ENCODE peak calls at places on chromosomes 2 and 18, in four cellular contexts. A, I, T and Z are unnamed samples.

GRCh38 chr2:86194751-86195054 is 559 bp downstream of the IMMT start:
- DNase-seq in A (no peak), I (no peak), T (no peak), Z (no peak)

GRCh38 chr2:68745006-68745405 is 10.4 kb downstream of the ARHGAP25 start:
- DNase-seq in A (no peak), I (no peak), T (no peak), Z (peak; percentile 26)

GRCh38 chr2:44638649-44639048 is 276.9 kb downstream of the CAMKMT start:
- DNase-seq in A (no peak), I (peak; percentile 8), T (no peak), Z (no peak)

GRCh38 chr2:144239726-144240125 is 280.2 kb downstream of the ZEB2 start:
- DNase-seq in A (no peak), I (no peak), T (no peak), Z (no peak)

GRCh38 chr2:98487806-98488189 is 43.1 kb downstream of the INPP4A start:
- DNase-seq in A (peak; percentile 20), I (no peak), T (no peak), Z (peak; percentile 93)

GRCh38 chr2:23658466-23658942 is 268.4 kb downstream of the ATAD2B start:
- DNase-seq in A (no peak), I (peak; percentile 60), T (no peak), Z (peak; percentile 16)

GRCh38 chr18:36756262-36756661 is 72.5 kb downstream of the TPGS2 start:
- DNase-seq in A (no peak), I (no peak), T (peak; percentile 62), Z (no peak)

GRCh38 chr2:216570357-216570756 is 62.9 kb upstream of the IGFBP2 start:
- DNase-seq in A (no peak), I (no peak), T (no peak), Z (no peak)

GRCh38 chr2:14297340-14297739 is 335.2 kb upstream of the LRATD1 start:
- DNase-seq in A (no peak), I (no peak), T (no peak), Z (no peak)

GRCh38 chr2:241882090-241882625 is 12.6 kb downstream of the RTP5 start:
- DNase-seq in A (no peak), I (peak; percentile 38), T (no peak), Z (peak; percentile 68)

GRCh38 chr2:68250196-68250595 is 2.1 kb downstream of the PPP3R1 start:
- DNase-seq in A (no peak), I (no peak), T (no peak), Z (no peak)

GRCh38 chr2:27086722-27087446 is at the start of gene KHK:
- DNase-seq in A (no peak), I (peak; percentile 58), T (no peak), Z (no peak)

GRCh38 chr2:74894261-74895030 is 60.5 kb downstream of the HK2 start:
- DNase-seq in A (no peak), I (no peak), T (peak; percentile 42), Z (no peak)

GRCh38 chr2:54416166-54416798 is 39.8 kb upstream of the SPTBN1 start:
- DNase-seq in A (no peak), I (no peak), T (no peak), Z (no peak)

GRCh38 chr2:111656436-111656835 is 227.6 kb downstream of the ANAPC1 start:
- DNase-seq in A (no peak), I (no peak), T (no peak), Z (no peak)

GRCh38 chr2:149329470-149330126 is 789 bp upstream of the LYPD6 start:
- DNase-seq in A (no peak), I (peak; percentile 64), T (peak; percentile 12), Z (peak; percentile 41)

GRCh38 chr2:197414515-197414914 is 20.3 kb downstream of the SF3B1 start:
- DNase-seq in A (no peak), I (no peak), T (no peak), Z (no peak)

GRCh38 chr2:96509114-96509846 is 4.1 kb upstream of the NEURL3 start:
- DNase-seq in A (no peak), I (peak; percentile 95), T (peak; percentile 58), Z (peak; percentile 88)

GRCh38 chr2:46825958-46826897 is 89.4 kb downstream of the MCFD2 start:
- DNase-seq in A (no peak), I (no peak), T (no peak), Z (no peak)

GRCh38 chr2:231245253-231246094 is 47.0 kb downstream of the ARMC9 start:
- DNase-seq in A (no peak), I (no peak), T (no peak), Z (peak; percentile 45)

DNA sequence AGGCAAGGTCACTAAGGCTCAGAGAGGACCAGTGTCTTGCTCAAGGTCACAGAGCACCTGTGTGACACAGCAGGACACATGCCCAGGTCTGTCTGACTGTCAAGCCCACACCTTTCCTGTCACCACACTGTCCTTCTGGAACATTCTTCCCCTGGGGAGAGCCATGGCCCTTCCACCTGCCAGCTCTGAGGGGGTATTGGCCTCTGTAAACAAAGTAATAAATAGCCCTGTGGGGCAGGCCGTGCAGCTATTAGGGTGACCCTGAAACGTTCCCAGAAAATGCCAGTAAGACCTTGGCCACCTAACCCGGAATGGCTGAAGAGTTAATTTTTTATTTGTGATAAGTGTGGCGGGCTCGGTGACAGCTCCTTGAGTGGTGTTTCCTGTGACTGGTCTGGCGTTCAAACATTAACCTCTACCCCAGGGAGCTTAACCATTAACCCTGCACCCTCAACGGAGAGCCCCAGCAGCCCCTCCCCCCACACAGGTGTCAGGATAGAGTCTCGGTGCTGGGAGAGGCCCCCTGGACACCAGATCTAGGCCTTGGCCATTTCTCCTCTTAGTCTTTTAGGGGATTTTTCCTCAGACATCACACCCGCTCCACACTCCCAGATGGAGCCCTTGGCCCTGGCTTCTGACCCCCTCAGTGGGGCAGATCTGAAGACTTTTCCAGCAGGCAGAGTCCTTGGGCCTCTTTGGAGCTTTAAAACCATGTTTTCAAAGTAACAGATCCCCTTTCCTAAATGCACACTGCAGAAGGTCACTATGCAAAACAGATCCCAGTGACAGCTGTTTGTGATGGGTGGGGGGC is 36.6 kb downstream of the SCTR start:
- DNase-seq in A (no peak), I (no peak), T (no peak), Z (no peak)
- TF ChIP-seq CTCF in A (no peak), I (no peak), T (no peak), Z (no peak)

GRCh38 chr2:178317807-178318206 is 123.5 kb downstream of the OSBPL6 start:
- DNase-seq in A (no peak), I (no peak), T (no peak), Z (no peak)

GRCh38 chr2:178309541-178309940 is 115.2 kb downstream of the OSBPL6 start:
- DNase-seq in A (no peak), I (no peak), T (no peak), Z (no peak)

GRCh38 chr2:178320011-178320410 is 125.7 kb downstream of the OSBPL6 start:
- DNase-seq in A (no peak), I (no peak), T (no peak), Z (no peak)

GRCh38 chr2:178315488-178315948 is 121.2 kb downstream of the OSBPL6 start:
- DNase-seq in A (no peak), I (no peak), T (no peak), Z (no peak)

GRCh38 chr2:178315083-178315482 is 120.8 kb downstream of the OSBPL6 start:
- DNase-seq in A (no peak), I (no peak), T (no peak), Z (no peak)
- TF ChIP-seq CTCF in A (no peak), I (no peak), T (no peak), Z (no peak)

GRCh38 chr2:233912799-233913423 is 4.3 kb upstream of the TRPM8 start:
- DNase-seq in A (no peak), I (peak; percentile 88), T (no peak), Z (peak; percentile 18)

GRCh38 chr2:233919319-233919718 is 2.1 kb downstream of the TRPM8 start:
- DNase-seq in A (no peak), I (no peak), T (no peak), Z (no peak)

GRCh38 chr2:233919938-233920337 is 2.8 kb downstream of the TRPM8 start:
- DNase-seq in A (peak; percentile 45), I (no peak), T (no peak), Z (no peak)

GRCh38 chr2:233917146-233917545 is at the start of gene TRPM8:
- DNase-seq in A (no peak), I (no peak), T (no peak), Z (no peak)

GRCh38 chr2:233915133-233915532 is 2.0 kb upstream of the TRPM8 start:
- DNase-seq in A (no peak), I (no peak), T (no peak), Z (peak; percentile 2)
- TF ChIP-seq CTCF in A (peak; percentile 76), I (peak; percentile 13), T (peak; percentile 3), Z (peak; percentile 1)

DNA sequence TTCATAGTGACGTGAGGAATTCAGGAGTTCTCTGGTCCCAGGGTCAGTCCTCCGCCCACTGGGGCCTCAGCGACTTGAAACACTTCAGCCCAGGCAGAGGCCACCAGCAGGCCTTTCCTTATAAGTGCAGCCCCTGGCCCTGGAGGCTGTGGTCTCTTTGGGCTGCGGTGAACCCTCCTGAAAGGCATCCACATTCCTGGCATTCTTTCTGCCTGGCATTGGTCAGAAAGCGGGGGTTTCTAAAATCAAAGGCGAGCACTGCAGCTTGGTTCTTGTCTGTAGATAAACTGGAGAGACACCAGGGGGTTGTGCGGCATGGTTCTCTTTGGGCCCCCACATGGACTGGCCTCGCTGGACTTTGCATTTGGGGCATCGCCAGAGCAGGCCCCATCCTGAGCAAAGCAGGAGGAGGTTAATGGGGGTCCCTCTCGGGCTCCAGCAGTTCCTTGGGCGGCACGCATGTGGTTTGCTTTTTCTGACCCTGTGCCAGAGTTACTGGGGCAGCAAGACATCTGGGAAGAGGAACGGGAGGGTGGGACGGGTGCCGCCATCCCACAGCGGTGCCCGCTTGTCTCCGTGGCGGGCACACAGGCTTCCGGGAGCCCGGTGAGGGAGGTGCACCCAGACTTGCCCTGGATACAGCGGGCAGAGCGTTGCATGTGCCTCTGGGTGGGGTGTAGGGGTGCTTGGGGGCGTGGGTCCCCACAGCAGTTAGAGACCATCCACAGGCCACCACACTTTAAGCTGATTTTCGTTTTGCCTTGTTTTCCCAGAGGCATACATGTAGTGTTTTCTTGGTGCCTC is 44.9 kb downstream of the SH3BP4 start:
- DNase-seq in A (no peak), I (peak; percentile 57), T (no peak), Z (no peak)
- TF ChIP-seq CTCF in A (no peak), I (no peak), T (no peak), Z (no peak)

GRCh38 chr2:109322111-109322510 is 193.1 kb downstream of the SH3RF3 start:
- DNase-seq in A (no peak), I (no peak), T (peak; percentile 91), Z (no peak)

GRCh38 chr2:109320195-109320935 is 191.4 kb downstream of the SH3RF3 start:
- DNase-seq in A (no peak), I (no peak), T (no peak), Z (no peak)

GRCh38 chr2:109322646-109323045 is 193.6 kb downstream of the SH3RF3 start:
- DNase-seq in A (no peak), I (no peak), T (no peak), Z (no peak)

GRCh38 chr2:109318949-109319342 is 189.9 kb downstream of the SH3RF3 start:
- DNase-seq in A (no peak), I (no peak), T (no peak), Z (no peak)

DNA sequence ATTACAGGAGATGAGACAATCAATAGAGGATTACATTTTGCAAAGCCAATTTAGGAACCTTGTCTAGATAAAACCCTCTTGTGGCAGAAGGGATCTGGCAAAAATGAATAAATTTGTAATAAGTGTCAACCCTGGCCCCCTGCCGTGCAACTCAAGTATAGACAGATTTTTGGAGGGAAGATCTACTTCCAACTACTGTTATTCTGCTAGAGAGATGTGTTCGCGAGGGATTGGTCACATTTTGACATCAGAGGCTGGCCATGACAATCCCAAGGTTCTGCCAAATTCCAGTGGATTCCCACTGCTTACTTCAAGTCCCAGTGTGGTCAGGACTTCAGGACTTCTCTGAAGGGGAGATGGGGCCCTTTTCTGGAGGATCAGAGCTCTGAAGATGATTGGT is 192.6 kb downstream of the SH3RF3 start:
- DNase-seq in A (no peak), I (no peak), T (no peak), Z (no peak)
- TF ChIP-seq CTCF in A (no peak), I (no peak), T (no peak), Z (no peak)